ENCODE peak calls at places on chromosomes 4 and X, in eight cellular contexts. B is amygdala, M is ascending aorta, Z is sciatic nerve, H is heart left ventricle, D is COLO829, X is mammary epithelial cell, W is EH. I is an unnamed sample.

GRCh38 chr4:126733301-126733700 is 899.5 kb upstream of the INTU start:
- DNase-seq in Z (no peak), M (no peak), D (no peak), W (peak; percentile 7), X (no peak), B (no peak), H (no peak), I (no peak)

GRCh38 chrX:145821898-145822567 is 4.4 kb downstream of the SLITRK2 start:
- DNase-seq in X (no peak), M (no peak), Z (no peak), B (no peak), W (no peak), H (no peak), D (no peak), I (no peak)

GRCh38 chrX:31302573-31303075 is 230.8 kb upstream of the FTHL17 start:
- DNase-seq in H (no peak), W (no peak), X (no peak), D (no peak), Z (no peak), M (no peak), B (no peak), I (no peak)

GRCh38 chrX:81308086-81308852 is 106.4 kb downstream of the SH3BGRL start:
- DNase-seq in Z (no peak), W (no peak), B (no peak), H (no peak), D (no peak), X (no peak), M (no peak), I (no peak)

GRCh38 chr4:14864365-14864762 is 137.9 kb upstream of the CPEB2 start:
- DNase-seq in Z (no peak), H (no peak), W (no peak), M (no peak), X (no peak), B (no peak), D (no peak), I (no peak)

GRCh38 chr4:138460477-138460876 is 218.3 kb upstream of the SLC7A11 start:
- DNase-seq in H (no peak), B (no peak), X (no peak), M (no peak), W (no peak), D (no peak), Z (no peak), I (no peak)

GRCh38 chr4:180913750-180914149 is 1329.5 kb upstream of the TENM3 start:
- DNase-seq in B (no peak), X (peak; percentile 90), W (peak; percentile 72), H (no peak), M (no peak), Z (no peak), D (peak; percentile 69), I (peak; percentile 45)

GRCh38 chr4:182589100-182589499 is 328.1 kb downstream of the DCTD start:
- DNase-seq in B (no peak), H (no peak), D (no peak), W (no peak), M (no peak), X (no peak), Z (no peak), I (no peak)

GRCh38 chr4:153160856-153161598 is 43.2 kb upstream of the TRIM2 start:
- DNase-seq in M (no peak), H (no peak), D (peak; percentile 50), X (no peak), Z (no peak), B (no peak), W (no peak), I (no peak)

GRCh38 chr4:123323998-123324397 is 72.6 kb upstream of the SPRY1 start:
- DNase-seq in B (no peak), M (no peak), W (no peak), D (no peak), Z (no peak), H (no peak), X (no peak), I (no peak)